ENCODE peak calls at places on chromosomes 5 and 9, in four cellular contexts. I is hippocampal formation; B is stimulated activated CD4-positive, alpha-beta T cell treated with anti-CD3 and anti-CD28 coated beads, Interleukin-2, amount 100 ng/mL, for 24 hours; D is T1000. H is an unnamed sample.

GRCh38 chr9:126116351-126117157 is 210.1 kb upstream of the MVB12B start:
- DNase-seq in I (no peak), B (no peak), D (no peak), H (no peak)

GRCh38 chr9:73149371-73150067 is 2.1 kb upstream of the ANXA1 start:
- DNase-seq in I (peak; percentile 43), B (no peak), D (peak; percentile 4), H (no peak)

GRCh38 chr5:121704291-121704690 is 147.4 kb upstream of the FTMT start:
- DNase-seq in I (no peak), B (no peak), D (no peak), H (no peak)

GRCh38 chr5:147956064-147956841 is 49.9 kb upstream of the C5orf46 start:
- DNase-seq in I (no peak), B (no peak), D (no peak), H (no peak)

GRCh38 chr5:81962041-81962440 is 9.8 kb upstream of the ATG10 start:
- DNase-seq in I (no peak), B (no peak), D (no peak), H (no peak)

GRCh38 chr9:24897826-24898225 is 352.1 kb upstream of the IZUMO3 start:
- DNase-seq in I (no peak), B (no peak), D (no peak), H (no peak)

GRCh38 chr9:113602126-113603119 is 138.9 kb downstream of the RGS3 start:
- DNase-seq in I (no peak), B (peak; percentile 75), D (peak; percentile 44), H (no peak)

GRCh38 chr9:76423216-76424177 is 29.3 kb upstream of the RFK start:
- DNase-seq in I (no peak), B (no peak), D (no peak), H (no peak)

GRCh38 chr5:129670944-129671343 is 77.0 kb upstream of the MINAR2 start:
- DNase-seq in I (no peak), B (no peak), D (no peak), H (peak; percentile 16)

GRCh38 chr5:173970878-173971650 is 17.9 kb upstream of the C5orf47 start:
- DNase-seq in I (no peak), B (no peak), D (no peak), H (no peak)

GRCh38 chr9:130445268-130445983 is 665 bp downstream of the ASS1 start:
- DNase-seq in I (no peak), B (no peak), D (peak; percentile 21), H (peak; percentile 30)

GRCh38 chr5:163509288-163510040 is 4.0 kb downstream of the MAT2B start:
- DNase-seq in I (no peak), B (no peak), D (no peak), H (no peak)

GRCh38 chr9:8188720-8189407 is 389.3 kb upstream of the DMAC1 start:
- DNase-seq in I (no peak), B (peak; percentile 22), D (no peak), H (no peak)

GRCh38 chr9:109730228-109730627 is 49.8 kb upstream of the PALM2AKAP2 start:
- DNase-seq in I (no peak), B (no peak), D (peak; percentile 8), H (no peak)

GRCh38 chr9:136651859-136652258 is 10.9 kb upstream of the EGFL7 start:
- DNase-seq in I (no peak), B (no peak), D (no peak), H (no peak)

GRCh38 chr9:87464110-87464991 is 33.3 kb upstream of the DAPK1 start:
- DNase-seq in I (no peak), B (peak; percentile 21), D (no peak), H (no peak)

GRCh38 chr5:135705230-135705631 is 126.4 kb upstream of the CXCL14 start:
- DNase-seq in I (no peak), B (no peak), D (peak; percentile 59), H (no peak)

H was measured in H54.